ENCODE peak calls at places on chromosomes 13 and 19, in seven cellular contexts. One of them, this sample, is unnamed.

GRCh38 chr13:30851697-30852096 is 54.4 kb upstream of the MEDAG start:
- DNase-seq in neural progenitor cell: no peak
- DNase-seq in cardiac muscle cell: no peak
- DNase-seq in heart left ventricle: no peak
- DNase-seq in IMR-90: no peak
- DNase-seq in pancreas: no peak
- DNase-seq in ovary: no peak
- DNase-seq in this sample: no peak

GRCh38 chr13:30319130-30319529 is 11.8 kb upstream of the KATNAL1 start:
- DNase-seq in neural progenitor cell: no peak
- DNase-seq in cardiac muscle cell: no peak
- DNase-seq in heart left ventricle: no peak
- DNase-seq in IMR-90: no peak
- DNase-seq in pancreas: no peak
- DNase-seq in ovary: no peak
- DNase-seq in this sample: no peak

GRCh38 chr13:113082198-113083021 is 23.2 kb upstream of the F7 start:
- DNase-seq in neural progenitor cell: no peak
- DNase-seq in cardiac muscle cell: no peak
- DNase-seq in heart left ventricle: no peak
- DNase-seq in IMR-90: no peak
- DNase-seq in pancreas: peak; percentile 9
- DNase-seq in ovary: no peak
- DNase-seq in this sample: no peak

GRCh38 chr19:12720851-12721655 is 2.7 kb downstream of the TNPO2 start:
- DNase-seq in neural progenitor cell: peak; percentile 47
- DNase-seq in cardiac muscle cell: peak; percentile 32
- DNase-seq in heart left ventricle: peak; percentile 55
- DNase-seq in IMR-90: no peak
- DNase-seq in pancreas: peak; percentile 54
- DNase-seq in ovary: peak; percentile 64
- DNase-seq in this sample: no peak

GRCh38 chr13:73310366-73310765 is 251.6 kb downstream of the KLF5 start:
- DNase-seq in neural progenitor cell: no peak
- DNase-seq in cardiac muscle cell: no peak
- DNase-seq in heart left ventricle: no peak
- DNase-seq in IMR-90: no peak
- DNase-seq in pancreas: no peak
- DNase-seq in ovary: no peak
- DNase-seq in this sample: no peak

GRCh38 chr19:11931051-11931450 is 6.1 kb downstream of the ZNF700 start:
- DNase-seq in neural progenitor cell: no peak
- DNase-seq in cardiac muscle cell: no peak
- DNase-seq in heart left ventricle: no peak
- DNase-seq in IMR-90: peak; percentile 48
- DNase-seq in pancreas: no peak
- DNase-seq in ovary: no peak
- DNase-seq in this sample: no peak

GRCh38 chr19:49809155-49809986 is 3.7 kb downstream of the FUZ start:
- DNase-seq in neural progenitor cell: peak; percentile 71
- DNase-seq in cardiac muscle cell: no peak
- DNase-seq in heart left ventricle: peak; percentile 68
- DNase-seq in IMR-90: no peak
- DNase-seq in pancreas: peak; percentile 80
- DNase-seq in ovary: no peak
- DNase-seq in this sample: peak; percentile 80

GRCh38 chr19:8399681-8400188 is 9.6 kb downstream of the RAB11B start:
- DNase-seq in neural progenitor cell: no peak
- DNase-seq in cardiac muscle cell: no peak
- DNase-seq in heart left ventricle: no peak
- DNase-seq in IMR-90: no peak
- DNase-seq in pancreas: peak; percentile 36
- DNase-seq in ovary: no peak
- DNase-seq in this sample: peak; percentile 53

GRCh38 chr13:113584205-113584869 is at the start of gene TFDP1:
- DNase-seq in neural progenitor cell: peak; percentile 92
- DNase-seq in cardiac muscle cell: peak; percentile 86
- DNase-seq in heart left ventricle: peak; percentile 79
- DNase-seq in IMR-90: peak; percentile 79
- DNase-seq in pancreas: peak; percentile 62
- DNase-seq in ovary: peak; percentile 81
- DNase-seq in this sample: peak; percentile 87

GRCh38 chr19:38543807-38544568 is 73.8 kb downstream of the MAP4K1 start:
- DNase-seq in neural progenitor cell: no peak
- DNase-seq in cardiac muscle cell: peak; percentile 84
- DNase-seq in heart left ventricle: peak; percentile 44
- DNase-seq in IMR-90: peak; percentile 86
- DNase-seq in pancreas: peak; percentile 74
- DNase-seq in ovary: peak; percentile 69
- DNase-seq in this sample: peak; percentile 73

GRCh38 chr13:78239681-78240080 is 321.1 kb upstream of the EDNRB start:
- DNase-seq in neural progenitor cell: peak; percentile 27
- DNase-seq in cardiac muscle cell: no peak
- DNase-seq in heart left ventricle: no peak
- DNase-seq in IMR-90: peak; percentile 1
- DNase-seq in pancreas: no peak
- DNase-seq in ovary: no peak
- DNase-seq in this sample: no peak

GRCh38 chr19:35006342-35006998 is 6.3 kb downstream of the GRAMD1A start:
- DNase-seq in neural progenitor cell: no peak
- DNase-seq in cardiac muscle cell: peak; percentile 88
- DNase-seq in heart left ventricle: no peak
- DNase-seq in IMR-90: peak; percentile 77
- DNase-seq in pancreas: peak; percentile 80
- DNase-seq in ovary: no peak
- DNase-seq in this sample: no peak

GRCh38 chr19:52237771-52238400 is 31.5 kb upstream of the ZNF766 start:
- DNase-seq in neural progenitor cell: peak; percentile 67
- DNase-seq in cardiac muscle cell: peak; percentile 75
- DNase-seq in heart left ventricle: peak; percentile 40
- DNase-seq in IMR-90: peak; percentile 75
- DNase-seq in pancreas: peak; percentile 42
- DNase-seq in ovary: peak; percentile 66
- DNase-seq in this sample: no peak

GRCh38 chr19:2035590-2035991 is 15.5 kb downstream of the MKNK2 start:
- DNase-seq in neural progenitor cell: peak; percentile 3
- DNase-seq in cardiac muscle cell: no peak
- DNase-seq in heart left ventricle: no peak
- DNase-seq in IMR-90: no peak
- DNase-seq in pancreas: peak; percentile 51
- DNase-seq in ovary: no peak
- DNase-seq in this sample: no peak

GRCh38 chr19:31353826-31354225 is 4.6 kb upstream of the TSHZ3 start:
- DNase-seq in neural progenitor cell: peak; percentile 56
- DNase-seq in cardiac muscle cell: no peak
- DNase-seq in heart left ventricle: no peak
- DNase-seq in IMR-90: no peak
- DNase-seq in pancreas: peak; percentile 39
- DNase-seq in ovary: no peak
- DNase-seq in this sample: no peak

GRCh38 chr19:8569066-8569761 is 8.0 kb downstream of the MYO1F start:
- DNase-seq in neural progenitor cell: no peak
- DNase-seq in cardiac muscle cell: peak; percentile 95
- DNase-seq in heart left ventricle: peak; percentile 40
- DNase-seq in IMR-90: peak; percentile 96
- DNase-seq in pancreas: no peak
- DNase-seq in ovary: no peak
- DNase-seq in this sample: peak; percentile 70

GRCh38 chr19:33621811-33622504 is at the start of gene CHST8:
- DNase-seq in neural progenitor cell: peak; percentile 92
- DNase-seq in cardiac muscle cell: peak; percentile 39
- DNase-seq in heart left ventricle: peak; percentile 55
- DNase-seq in IMR-90: no peak
- DNase-seq in pancreas: peak; percentile 53
- DNase-seq in ovary: peak; percentile 71
- DNase-seq in this sample: peak; percentile 56

GRCh38 chr19:40584007-40584406 is 7.3 kb downstream of the SHKBP1 start:
- DNase-seq in neural progenitor cell: no peak
- DNase-seq in cardiac muscle cell: no peak
- DNase-seq in heart left ventricle: no peak
- DNase-seq in IMR-90: no peak
- DNase-seq in pancreas: no peak
- DNase-seq in ovary: no peak
- DNase-seq in this sample: no peak
- TF ChIP-seq CTCF in neural progenitor cell: peak; percentile 38
- TF ChIP-seq CTCF in cardiac muscle cell: peak; percentile 20
- TF ChIP-seq CTCF in heart left ventricle: no peak
- TF ChIP-seq CTCF in IMR-90: peak; percentile 35
- TF ChIP-seq CTCF in pancreas: no peak
- TF ChIP-seq CTCF in ovary: no peak
- TF ChIP-seq CTCF in this sample: no peak

GRCh38 chr13:25945596-25945995 is 106.2 kb downstream of the SHISA2 start:
- DNase-seq in neural progenitor cell: no peak
- DNase-seq in cardiac muscle cell: peak; percentile 43
- DNase-seq in heart left ventricle: no peak
- DNase-seq in IMR-90: no peak
- DNase-seq in pancreas: no peak
- DNase-seq in ovary: no peak
- DNase-seq in this sample: no peak
- H3K27ac ChIP-seq in neural progenitor cell: no peak overlapping the region
- H3K27ac ChIP-seq in cardiac muscle cell: no peak overlapping the region
- H3K27ac ChIP-seq in heart left ventricle: no peak overlapping the region
- H3K27ac ChIP-seq in IMR-90: no peak overlapping the region
- H3K27ac ChIP-seq in pancreas: no peak overlapping the region
- H3K27ac ChIP-seq in ovary: no peak overlapping the region
- H3K27ac ChIP-seq in this sample: no peak overlapping the region

GRCh38 chr19:4012092-4012974 is 4.8 kb downstream of the PIAS4 start:
- DNase-seq in neural progenitor cell: no peak
- DNase-seq in cardiac muscle cell: no peak
- DNase-seq in heart left ventricle: no peak
- DNase-seq in IMR-90: no peak
- DNase-seq in pancreas: peak; percentile 69
- DNase-seq in ovary: no peak
- DNase-seq in this sample: peak; percentile 76
- H3K4me1 ChIP-seq in neural progenitor cell: peaks cover 13% of the 10 kb centered on the region
- H3K4me1 ChIP-seq in cardiac muscle cell: peaks cover 30% of the 10 kb centered on the region
- H3K4me1 ChIP-seq in heart left ventricle: peaks cover 54% of the 10 kb centered on the region
- H3K4me1 ChIP-seq in IMR-90: peaks cover 22% of the 10 kb centered on the region
- H3K4me1 ChIP-seq in pancreas: peaks cover 69% of the 10 kb centered on the region
- H3K4me1 ChIP-seq in ovary: peaks cover 29% of the 10 kb centered on the region
- H3K4me1 ChIP-seq in this sample: peaks cover 58% of the 10 kb centered on the region

GRCh38 chr19:42176990-42177685 is 40.3 kb downstream of the DEDD2 start:
- DNase-seq in neural progenitor cell: peak; percentile 96
- DNase-seq in cardiac muscle cell: peak; percentile 80
- DNase-seq in heart left ventricle: peak; percentile 71
- DNase-seq in IMR-90: peak; percentile 76
- DNase-seq in pancreas: peak; percentile 69
- DNase-seq in ovary: peak; percentile 75
- DNase-seq in this sample: peak; percentile 73
- TF ChIP-seq CTCF in neural progenitor cell: peak; percentile 51
- TF ChIP-seq CTCF in cardiac muscle cell: peak; percentile 31
- TF ChIP-seq CTCF in heart left ventricle: peak; percentile 28
- TF ChIP-seq CTCF in IMR-90: peak; percentile 54
- TF ChIP-seq CTCF in pancreas: peak; percentile 12
- TF ChIP-seq CTCF in ovary: no peak
- TF ChIP-seq CTCF in this sample: peak; percentile 51

DNA sequence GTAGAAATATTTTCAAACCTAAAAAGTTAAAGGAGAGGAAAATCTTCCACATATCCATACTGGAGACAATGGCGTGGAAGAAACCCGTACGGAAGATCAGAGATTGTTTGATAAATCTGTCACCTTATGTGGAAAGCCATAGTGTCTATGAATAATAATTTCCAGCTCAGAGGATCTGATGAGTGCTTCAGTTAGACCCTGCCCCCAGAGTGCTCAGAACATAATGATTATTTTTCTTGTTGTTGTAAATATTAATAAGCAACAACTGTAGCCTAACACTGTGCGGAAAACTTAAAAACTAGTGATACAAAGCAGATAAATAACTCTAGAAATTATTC is 125.8 kb downstream of the FOXO1 start:
- DNase-seq in neural progenitor cell: no peak
- DNase-seq in cardiac muscle cell: no peak
- DNase-seq in heart left ventricle: no peak
- DNase-seq in IMR-90: no peak
- DNase-seq in pancreas: no peak
- DNase-seq in ovary: no peak
- DNase-seq in this sample: no peak
- H3K27ac ChIP-seq in neural progenitor cell: no peak overlapping the region
- H3K27ac ChIP-seq in cardiac muscle cell: no peak overlapping the region
- H3K27ac ChIP-seq in heart left ventricle: no peak overlapping the region
- H3K27ac ChIP-seq in IMR-90: no peak overlapping the region
- H3K27ac ChIP-seq in pancreas: peak overlapping the region; percentile 40
- H3K27ac ChIP-seq in ovary: no peak overlapping the region
- H3K27ac ChIP-seq in this sample: no peak overlapping the region

DNA sequence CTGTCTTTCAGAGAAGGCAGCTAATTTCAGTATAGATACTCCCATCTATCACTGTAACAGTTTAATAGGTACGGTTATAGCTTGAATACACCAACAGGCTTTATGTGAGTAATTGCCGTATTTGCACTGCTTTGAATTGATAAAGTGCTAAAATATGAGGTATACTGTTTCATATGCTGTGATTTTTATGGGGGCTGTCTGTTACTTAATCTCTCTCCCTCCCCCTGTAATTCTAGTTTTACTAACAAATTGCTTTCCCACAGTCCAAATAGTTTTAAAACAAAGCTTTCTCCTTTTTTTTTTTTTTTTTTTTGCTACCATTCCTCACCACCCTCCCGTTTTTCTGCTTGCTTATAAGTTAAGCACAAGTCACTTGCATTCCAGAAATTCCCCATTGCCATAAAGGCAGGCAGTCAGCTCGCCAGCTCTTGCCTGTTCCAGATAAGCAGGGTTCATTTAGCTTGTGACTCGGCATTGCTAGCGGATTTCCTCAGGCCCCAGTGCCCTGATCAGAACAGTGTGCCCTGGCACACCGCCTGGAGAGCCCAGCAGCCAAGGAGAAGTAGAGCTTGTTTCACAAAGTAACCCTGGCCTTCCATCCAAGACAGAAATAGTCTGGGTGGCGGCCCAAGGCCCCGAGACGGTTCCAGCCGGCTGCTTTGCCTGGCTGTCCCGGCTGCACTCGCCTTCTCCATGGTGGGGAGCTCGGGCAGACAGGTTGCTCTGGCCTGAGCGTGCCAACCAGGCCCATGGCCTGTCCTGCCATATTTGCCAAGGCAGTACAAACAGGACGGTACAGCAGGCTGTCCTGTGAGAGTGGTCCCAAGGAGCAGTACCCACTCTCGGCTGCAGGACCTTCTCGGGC is 43.5 kb upstream of the NPAS1 start:
- DNase-seq in neural progenitor cell: peak; percentile 84
- DNase-seq in cardiac muscle cell: peak; percentile 99
- DNase-seq in heart left ventricle: peak; percentile 91
- DNase-seq in IMR-90: peak; percentile 93
- DNase-seq in pancreas: peak; percentile 93
- DNase-seq in ovary: peak; percentile 91
- DNase-seq in this sample: peak; percentile 94
- H3K4me1 ChIP-seq in neural progenitor cell: peaks cover 44% of the 10 kb centered on the region
- H3K4me1 ChIP-seq in cardiac muscle cell: peaks cover 32% of the 10 kb centered on the region
- H3K4me1 ChIP-seq in heart left ventricle: peaks cover 40% of the 10 kb centered on the region
- H3K4me1 ChIP-seq in IMR-90: peaks cover 32% of the 10 kb centered on the region
- H3K4me1 ChIP-seq in pancreas: peaks cover 34% of the 10 kb centered on the region
- H3K4me1 ChIP-seq in ovary: peaks cover 24% of the 10 kb centered on the region
- H3K4me1 ChIP-seq in this sample: no peaks in the 10 kb centered on the region

This sample was measured in right lobe of liver.